ENCODE peak calls at places on chromosome 15, in eight cellular contexts. L is T-cell; M is stimulated activated CD4-positive, alpha-beta T cell treated with anti-CD3 and anti-CD28 coated beads, Interleukin-2, amount 100 ng/mL, for 48 hours; C is activated B cell treated with CpG ODN at 0.5 μM for 24 hours; W is heart left ventricle; B is iris pigment epithelial cell; X is globus pallidus; E is adipocyte. F is an unnamed sample.
A peak's percentile ranks its signal among the peaks of the same experiment; 100 is the strongest.

GRCh38 chr15:42914728-42915497 is 5.7 kb downstream of the TTBK2 start:
- DNase-seq in L (no peak), M (no peak), C (no peak), W (no peak), B (peak; percentile 39), X (peak; percentile 2), E (no peak), F (no peak)

GRCh38 chr15:58517682-58518525 is 86.1 kb downstream of the LIPC start:
- DNase-seq in L (no peak), M (no peak), C (no peak), W (no peak), B (no peak), X (peak; percentile 56), E (no peak), F (no peak)

GRCh38 chr15:94231728-94232086 is 346 bp downstream of the MCTP2 start:
- DNase-seq in L (no peak), M (no peak), C (no peak), W (peak; percentile 27), B (no peak), X (no peak), E (peak; percentile 34), F (no peak)

GRCh38 chr15:61195116-61196002 is 33.7 kb downstream of the RORA start:
- DNase-seq in L (no peak), M (peak; percentile 13), C (no peak), W (no peak), B (peak; percentile 50), X (no peak), E (peak; percentile 41), F (peak; percentile 35)

GRCh38 chr15:76986743-76987142 is 8.2 kb upstream of the PSTPIP1 start:
- DNase-seq in L (no peak), M (no peak), C (no peak), W (no peak), B (no peak), X (no peak), E (no peak), F (no peak)

GRCh38 chr15:78093242-78094020 is 1.1 kb downstream of the SH2D7 start:
- DNase-seq in L (no peak), M (no peak), C (no peak), W (no peak), B (peak; percentile 77), X (no peak), E (peak; percentile 91), F (peak; percentile 92)

GRCh38 chr15:101522091-101522490 is 32.6 kb upstream of the PCSK6 start:
- DNase-seq in L (no peak), M (no peak), C (no peak), W (no peak), B (no peak), X (no peak), E (no peak), F (no peak)

GRCh38 chr15:74768099-74768770 is 13.6 kb upstream of the CSK start:
- DNase-seq in L (no peak), M (no peak), C (no peak), W (no peak), B (no peak), X (no peak), E (no peak), F (no peak)

GRCh38 chr15:69548771-69549170 is 96.2 kb downstream of the RPLP1 start:
- DNase-seq in L (no peak), M (no peak), C (no peak), W (peak; percentile 63), B (no peak), X (no peak), E (no peak), F (no peak)